ENCODE peak calls at places on chromosomes 6 and 20, in six cellular contexts. Y is gastrocnemius medialis, B is RWPE1, M is AML-193, S is dorsolateral prefrontal cortex, I is choroid plexus epithelial cell. G is an unnamed sample.
A peak's percentile ranks its signal among the peaks of the same experiment; 100 is the strongest.

GRCh38 chr20:62873280-62873679 is 11.7 kb upstream of the TCFL5 start:
- DNase-seq in B (no peak), I (no peak), S (no peak), Y (no peak), M (no peak), G (no peak)

GRCh38 chr20:13777171-13777601 is 7.5 kb downstream of the ESF1 start:
- DNase-seq in S (no peak), B (no peak), M (no peak), I (peak; percentile 46), Y (no peak), G (peak; percentile 72)

GRCh38 chr6:98047881-98048280 is 764.9 kb upstream of the MMS22L start:
- DNase-seq in S (no peak), B (no peak), I (no peak), M (no peak), Y (no peak), G (no peak)

GRCh38 chr6:4914412-4915159 is 89.3 kb downstream of the RPP40 start:
- DNase-seq in M (no peak), Y (peak; percentile 60), S (no peak), I (peak; percentile 73), B (no peak), G (no peak)

GRCh38 chr20:54324652-54325285 is 116.9 kb downstream of the PFDN4 start:
- DNase-seq in Y (no peak), B (no peak), S (no peak), I (no peak), M (no peak), G (no peak)

GRCh38 chr6:125828476-125829039 is 37.8 kb downstream of the NCOA7 start:
- DNase-seq in I (no peak), B (no peak), M (no peak), Y (no peak), S (no peak), G (no peak)

GRCh38 chr6:125377621-125378020 is 75.9 kb upstream of the HDDC2 start:
- DNase-seq in Y (no peak), M (no peak), S (no peak), I (peak; percentile 94), B (no peak), G (no peak)

GRCh38 chr20:45066372-45066771 is 34.6 kb downstream of the KCNS1 start:
- DNase-seq in Y (no peak), B (no peak), I (peak; percentile 67), M (no peak), S (no peak), G (no peak)

GRCh38 chr6:111552241-111552744 is 53.4 kb downstream of the TRAF3IP2 start:
- DNase-seq in B (peak; percentile 70), M (no peak), I (peak; percentile 94), S (peak; percentile 71), Y (peak; percentile 92), G (no peak)

GRCh38 chr6:82095091-82095490 is 152.5 kb downstream of the IBTK start:
- DNase-seq in B (no peak), S (no peak), I (no peak), M (peak; percentile 27), Y (no peak), G (no peak)

GRCh38 chr6:7165736-7166296 is 58.1 kb downstream of the RREB1 start:
- DNase-seq in Y (no peak), S (no peak), B (no peak), I (no peak), M (no peak), G (no peak)

GRCh38 chr6:137427670-137428290 is 66.4 kb downstream of the OLIG3 start:
- DNase-seq in S (no peak), I (no peak), M (no peak), Y (no peak), B (no peak), G (no peak)

GRCh38 chr20:34290471-34290870 is 12.7 kb downstream of the AHCY start:
- DNase-seq in Y (no peak), B (no peak), M (no peak), S (no peak), I (no peak), G (no peak)

GRCh38 chr20:19074828-19075516 is 137.5 kb upstream of the SLC24A3 start:
- DNase-seq in S (no peak), Y (no peak), M (peak; percentile 93), B (no peak), I (no peak), G (peak; percentile 87)

GRCh38 chr20:50259705-50260479 is 69.3 kb downstream of the CEBPB start:
- DNase-seq in M (peak; percentile 31), I (no peak), Y (no peak), S (no peak), B (no peak), G (no peak)

GRCh38 chr6:158978752-158979151 is 21.2 kb downstream of the RSPH3 start:
- DNase-seq in S (no peak), I (peak; percentile 50), B (no peak), Y (no peak), M (no peak), G (no peak)

GRCh38 chr6:88367248-88367647 is 201.1 kb upstream of the CNR1 start:
- DNase-seq in M (no peak), I (peak; percentile 29), S (no peak), Y (no peak), B (no peak), G (peak; percentile 23)

GRCh38 chr6:122730775-122731386 is 48.6 kb upstream of the FABP7 start:
- DNase-seq in Y (no peak), S (no peak), M (peak; percentile 46), B (peak; percentile 20), I (peak; percentile 71), G (peak; percentile 33)

GRCh38 chr20:7094438-7094997 is 327.0 kb downstream of the BMP2 start:
- DNase-seq in M (peak; percentile 23), Y (no peak), I (peak; percentile 72), S (no peak), B (peak; percentile 62), G (peak; percentile 36)

GRCh38 chr6:143027058-143027457 is 33.6 kb upstream of the AIG1 start:
- DNase-seq in Y (peak; percentile 29), B (no peak), M (peak; percentile 25), I (peak; percentile 59), S (no peak), G (peak; percentile 64)

GRCh38 chr6:137488736-137489409 is 5.3 kb downstream of the OLIG3 start:
- DNase-seq in M (no peak), Y (no peak), S (no peak), B (no peak), I (no peak), G (no peak)

GRCh38 chr20:58753267-58753928 is 60.8 kb downstream of the NPEPL1 start:
- DNase-seq in Y (no peak), I (no peak), B (no peak), S (no peak), M (no peak), G (no peak)

GRCh38 chr6:28172006-28172405 is 30.3 kb downstream of the ZKSCAN8 start:
- DNase-seq in Y (no peak), B (no peak), M (no peak), S (no peak), I (no peak), G (no peak)

GRCh38 chr20:40812415-40813212 is 123.6 kb upstream of the MAFB start:
- DNase-seq in I (peak; percentile 4), Y (no peak), B (peak; percentile 32), S (no peak), M (no peak), G (no peak)

GRCh38 chr6:159915397-159915796 is 24.6 kb downstream of the MAS1 start:
- DNase-seq in I (no peak), M (no peak), B (peak; percentile 57), Y (no peak), S (no peak), G (no peak)

GRCh38 chr20:44031822-44032582 is 117.3 kb downstream of the TOX2 start:
- DNase-seq in I (peak; percentile 16), S (no peak), M (no peak), B (no peak), Y (no peak), G (no peak)

G was measured in GM12865.